ENCODE peak calls at places on chromosomes 3 and 15, in ten cellular contexts. S is astrocyte of the spinal cord; K is NCI-H1417 treated with DMSO at 0.1 percent for 48 hours; C is activated CD4-positive, alpha-beta T cell treated with anti-CD3 and anti-CD28 coated beads for 24 hours; X is stimulated activated CD8-positive, alpha-beta memory T cell treated with anti-CD3 and anti-CD28 coated beads, Interleukin-4, amount 100 ng/mL, for 48 hours; Y is CD8-positive, alpha-beta T cell; B is ovary; L is NCI-H1105; U is PC-9; T is activated T-helper 1 cell treated with anti-CD3 and anti-CD28 coated beads, Interleukin-2, amount 50 U/mL, for 16 hours. G is an unnamed sample.

GRCh38 chr3:120526011-120526870 is 69.9 kb upstream of the NDUFB4 start:
- DNase-seq in S (no peak), K (no peak), C (no peak), X (no peak), Y (no peak), B (no peak), L (peak; percentile 23), U (no peak), T (no peak), G (no peak)

GRCh38 chr3:168534761-168535160 is 439.0 kb upstream of the GOLIM4 start:
- DNase-seq in S (no peak), K (no peak), C (no peak), X (no peak), Y (no peak), B (no peak), L (no peak), U (peak; percentile 6), T (no peak), G (no peak)

GRCh38 chr15:29838352-29839010 is 16.2 kb upstream of the TJP1 start:
- DNase-seq in S (no peak), K (no peak), C (no peak), X (no peak), Y (no peak), B (no peak), L (no peak), U (no peak), T (no peak), G (no peak)

GRCh38 chr3:139122221-139122581 is 77.5 kb upstream of the PRR23C start:
- DNase-seq in S (no peak), K (no peak), C (no peak), X (peak; percentile 9), Y (no peak), B (peak; percentile 61), L (no peak), U (no peak), T (no peak), G (no peak)

GRCh38 chr3:111769965-111770364 is 89.1 kb upstream of the PHLDB2 start:
- DNase-seq in S (no peak), K (no peak), C (no peak), X (no peak), Y (no peak), B (no peak), L (no peak), U (no peak), T (no peak), G (no peak)

GRCh38 chr3:119418641-119419040 is 44.8 kb downstream of the TMEM39A start:
- DNase-seq in S (no peak), K (no peak), C (no peak), X (no peak), Y (no peak), B (no peak), L (no peak), U (no peak), T (no peak), G (no peak)

GRCh38 chr3:126106336-126107202 is 22.6 kb upstream of the SLC41A3 start:
- DNase-seq in S (no peak), K (no peak), C (no peak), X (no peak), Y (no peak), B (peak; percentile 1), L (no peak), U (no peak), T (no peak), G (no peak)

GRCh38 chr15:69493406-69493805 is 40.8 kb downstream of the RPLP1 start:
- DNase-seq in S (no peak), K (no peak), C (no peak), X (no peak), Y (no peak), B (no peak), L (no peak), U (no peak), T (no peak), G (no peak)

GRCh38 chr3:111874177-111874820 is 15.2 kb downstream of the PHLDB2 start:
- DNase-seq in S (peak; percentile 90), K (no peak), C (no peak), X (no peak), Y (no peak), B (no peak), L (no peak), U (peak; percentile 84), T (no peak), G (no peak)